ENCODE peak calls at places on chromosomes 2 and 18, in seven cellular contexts. T, E, C, D, F, A and H are unnamed samples.

GRCh38 chr2:134268265-134268664 is 14.4 kb downstream of the MGAT5 start:
- DNase-seq in T (peak), A (no peak), D (no peak), F (no peak), E (no peak), C (no peak), H (no peak)

GRCh38 chr2:84459944-84460429 is 907 bp upstream of the SUCLG1 start:
- DNase-seq in E (no peak), T (no peak), C (no peak), D (no peak), F (no peak), A (no peak), H (no peak)

GRCh38 chr2:117523267-117523666 is 291.2 kb upstream of the DDX18 start:
- DNase-seq in T (no peak), E (peak), F (peak), A (peak), C (no peak), D (peak), H (no peak)

GRCh38 chr2:180728928-180729559 is 251.4 kb upstream of the UBE2E3 start:
- DNase-seq in F (no peak), T (peak), E (no peak), A (no peak), D (no peak), C (no peak), H (no peak)

GRCh38 chr2:113266431-113266830 is 12.3 kb downstream of the PAX8 start:
- DNase-seq in A (no peak), E (no peak), F (no peak), C (no peak), D (no peak), T (no peak), H (no peak)

GRCh38 chr2:232236200-232236599 is 142.4 kb upstream of the ALPP start:
- DNase-seq in C (no peak), A (no peak), T (peak), D (no peak), F (no peak), E (no peak), H (no peak)

GRCh38 chr2:234852035-234852434 is 99.8 kb upstream of the SH3BP4 start:
- DNase-seq in C (no peak), F (no peak), A (no peak), T (no peak), D (no peak), E (no peak), H (no peak)

GRCh38 chr2:133026536-133027177 is 356.7 kb upstream of the LYPD1 start:
- DNase-seq in F (no peak), D (no peak), E (no peak), T (peak), C (no peak), A (no peak), H (no peak)

GRCh38 chr2:163419000-163419575 is 316.7 kb downstream of the FIGN start:
- DNase-seq in C (no peak), E (no peak), F (no peak), A (no peak), D (no peak), T (peak), H (no peak)

GRCh38 chr18:79333046-79333445 is 62.7 kb upstream of the NFATC1 start:
- DNase-seq in A (no peak), C (no peak), D (no peak), E (no peak), F (no peak), T (no peak), H (no peak)

GRCh38 chr2:109382236-109382930 is 231.4 kb downstream of the SEPTIN10 start:
- DNase-seq in F (peak), D (no peak), A (no peak), T (no peak), E (no peak), C (peak), H (no peak)

GRCh38 chr2:179264238-179265081 is at the start of gene SESTD1:
- DNase-seq in C (peak), D (peak), A (peak), T (peak), F (peak), E (peak), H (peak)

GRCh38 chr2:176999331-176999730 is 213.3 kb upstream of the HNRNPA3 start:
- DNase-seq in D (no peak), C (no peak), A (no peak), T (peak), F (no peak), E (no peak), H (no peak)

GRCh38 chr2:9554841-9555337 is 741 bp downstream of the ADAM17 start:
- DNase-seq in C (peak), T (peak), F (no peak), D (peak), A (no peak), E (no peak), H (no peak)

GRCh38 chr2:40797115-40797514 is 345.2 kb upstream of the SLC8A1 start:
- DNase-seq in C (no peak), T (peak), D (no peak), F (no peak), E (no peak), A (peak), H (no peak)

GRCh38 chr2:132701810-132702209 is 31.8 kb upstream of the LYPD1 start:
- DNase-seq in A (no peak), D (no peak), T (peak), C (no peak), E (no peak), F (no peak), H (no peak)

GRCh38 chr2:113227290-113227689 is 51.4 kb downstream of the PAX8 start:
- DNase-seq in E (peak), F (peak), C (no peak), T (no peak), A (no peak), D (no peak), H (no peak)

GRCh38 chr2:10980886-10981425 is 69.2 kb downstream of the KCNF1 start:
- DNase-seq in E (no peak), A (no peak), D (no peak), C (no peak), F (peak), T (no peak), H (no peak)

GRCh38 chr2:121242976-121243375 is 42.0 kb downstream of the TFCP2L1 start:
- DNase-seq in C (no peak), E (no peak), T (no peak), F (no peak), A (no peak), D (no peak), H (no peak)

GRCh38 chr2:117958186-117958585 is 55.7 kb downstream of the CCDC93 start:
- DNase-seq in A (no peak), F (no peak), E (no peak), C (no peak), D (peak), T (peak), H (no peak)

GRCh38 chr2:172943563-172943962 is 132.1 kb upstream of the MAP3K20 start:
- DNase-seq in E (no peak), T (no peak), D (no peak), C (no peak), F (no peak), A (no peak), H (no peak)

GRCh38 chr2:105278654-105279053 is 37.1 kb downstream of the GPR45 start:
- DNase-seq in C (no peak), T (no peak), E (no peak), A (no peak), D (no peak), F (no peak), H (no peak)

GRCh38 chr2:174846218-174846617 is 81.9 kb upstream of the CHRNA1 start:
- DNase-seq in C (no peak), A (no peak), E (no peak), F (no peak), T (no peak), D (no peak), H (no peak)

GRCh38 chr2:238457927-238458324 is 31.2 kb downstream of the ASB1 start:
- DNase-seq in T (no peak), D (no peak), E (no peak), F (no peak), A (no peak), C (no peak), H (no peak)

GRCh38 chr2:102166189-102166845 is 20.5 kb upstream of the IL1RL2 start:
- DNase-seq in A (no peak), D (peak), T (peak), C (no peak), E (no peak), F (no peak), H (no peak)

GRCh38 chr2:110979834-110980612 is 140.7 kb upstream of the BCL2L11 start:
- DNase-seq in F (no peak), C (no peak), A (no peak), D (no peak), T (no peak), E (no peak), H (no peak)

GRCh38 chr2:231399853-231400667 is 4.5 kb downstream of the B3GNT7 start:
- DNase-seq in A (peak), F (peak), E (peak), T (no peak), D (no peak), C (no peak), H (no peak)

GRCh38 chr2:31440764-31441163 is 26.2 kb upstream of the XDH start:
- DNase-seq in T (peak), E (no peak), C (no peak), A (no peak), F (no peak), D (no peak), H (no peak)

GRCh38 chr18:62715829-62716678 is 713 bp downstream of the PHLPP1 start:
- DNase-seq in A (peak), F (peak), D (peak), T (peak), C (peak), E (peak), H (peak)

GRCh38 chr18:35378206-35378795 is 1.2 kb upstream of the ZNF396 start:
- DNase-seq in T (peak), A (no peak), D (no peak), F (no peak), C (no peak), E (no peak), H (no peak)

GRCh38 chr2:144937899-144938298 is 418.0 kb upstream of the ZEB2 start:
- DNase-seq in T (no peak), A (no peak), C (no peak), D (no peak), E (no peak), F (no peak), H (no peak)
- H3K27ac ChIP-seq in T (peak), A (no peak), C (peak), D (peak), E (peak), F (peak), H (peak)

GRCh38 chr2:6951046-6951445 is 33.8 kb downstream of the RNF144A start:
- DNase-seq in A (no peak), D (no peak), E (no peak), F (no peak), T (no peak), C (no peak), H (no peak)
- H3K27ac ChIP-seq in A (no peak), D (no peak), E (no peak), F (no peak), T (no peak), C (no peak), H (no peak)

GRCh38 chr18:8254664-8255063 is 354.6 kb upstream of the RAB12 start:
- DNase-seq in D (no peak), E (no peak), A (no peak), T (peak), C (no peak), F (no peak), H (no peak)
- H3K27ac ChIP-seq in D (no peak), E (peak), A (no peak), T (no peak), C (no peak), F (no peak), H (no peak)

DNA sequence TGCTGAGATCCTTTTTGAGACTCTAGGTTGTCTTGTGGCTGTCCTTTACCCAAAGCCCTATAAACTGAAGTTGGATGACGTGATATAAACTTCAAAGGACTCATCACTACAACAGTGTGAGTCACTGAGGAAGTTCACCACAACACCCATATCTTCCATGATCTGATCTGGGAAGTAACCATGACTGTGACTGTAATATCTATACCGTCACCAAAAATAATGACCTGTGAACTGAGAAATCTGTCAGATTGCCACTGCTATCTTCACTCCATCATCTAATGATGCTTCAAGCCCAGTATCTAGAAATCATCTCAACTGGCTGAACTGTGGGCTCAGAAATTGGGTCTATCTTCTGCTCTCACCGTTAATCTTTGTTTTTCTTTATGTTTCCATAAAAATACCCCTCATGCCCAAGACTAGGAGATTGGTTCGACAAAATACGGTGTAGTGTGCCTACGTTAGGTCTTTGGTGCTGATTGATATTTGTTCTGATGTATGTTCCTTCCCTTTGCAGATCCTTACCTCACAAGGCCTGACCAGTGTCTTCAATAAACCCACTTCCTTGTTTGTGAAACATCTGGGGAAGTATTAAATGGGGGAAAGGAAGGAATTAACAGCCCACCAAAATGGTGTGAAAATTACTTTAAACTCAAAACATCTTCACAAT is 78.2 kb downstream of the MYL12B start:
- DNase-seq in F (no peak), A (no peak), T (peak), E (no peak), D (no peak), C (no peak), H (no peak)
- H3K27ac ChIP-seq in F (no peak), A (no peak), T (no peak), E (no peak), D (no peak), C (no peak), H (no peak)